ENCODE peak calls at places on chromosomes 6 and 20, in five cellular contexts. F is A673, E is OCI-LY7, O is A549, Q is psoas muscle. T is an unnamed sample.
A peak's percentile ranks its signal among the peaks of the same experiment; 100 is the strongest.

GRCh38 chr20:4814696-4815252 is 93.1 kb downstream of the PRND start:
- DNase-seq in E (peak; percentile 87), Q (no peak), F (no peak), O (no peak), T (no peak)

GRCh38 chr20:59933849-59934585 is 580 bp upstream of the SYCP2 start:
- DNase-seq in Q (peak; percentile 84), E (no peak), O (peak; percentile 82), F (peak; percentile 9), T (no peak)

GRCh38 chr20:45337367-45338120 is 10.7 kb downstream of the SDC4 start:
- DNase-seq in E (no peak), Q (peak; percentile 67), O (no peak), F (no peak), T (peak; percentile 87)

GRCh38 chr6:81683928-81684327 is 68.6 kb downstream of the TENT5A start:
- DNase-seq in Q (no peak), F (peak; percentile 51), O (no peak), E (no peak), T (no peak)

GRCh38 chr6:16276991-16277981 is 38.9 kb downstream of the GMPR start:
- DNase-seq in F (peak; percentile 80), Q (peak; percentile 84), E (peak; percentile 7), O (peak; percentile 68), T (peak; percentile 55)

GRCh38 chr20:58605292-58606065 is 45.6 kb upstream of the STX16 start:
- DNase-seq in O (no peak), F (no peak), E (no peak), Q (no peak), T (no peak)

GRCh38 chr6:37354526-37355384 is 972 bp downstream of the RNF8 start:
- DNase-seq in F (peak; percentile 14), Q (peak; percentile 41), O (peak; percentile 25), E (peak; percentile 30), T (no peak)

GRCh38 chr6:111737065-111737521 is 131.4 kb upstream of the TRAF3IP2 start:
- DNase-seq in E (no peak), Q (no peak), O (no peak), F (no peak), T (no peak)

GRCh38 chr20:36830791-36831691 is 44.9 kb upstream of the TLDC2 start:
- DNase-seq in F (no peak), E (no peak), O (no peak), Q (peak; percentile 74), T (no peak)

GRCh38 chr6:152671146-152671545 is 26.6 kb upstream of the MYCT1 start:
- DNase-seq in E (no peak), Q (no peak), F (no peak), O (no peak), T (no peak)

GRCh38 chr6:44672838-44673237 is 285.3 kb downstream of the CDC5L start:
- DNase-seq in Q (no peak), F (no peak), O (no peak), E (no peak), T (no peak)

GRCh38 chr20:34983995-34984735 is 28.5 kb downstream of the MYH7B start:
- DNase-seq in O (no peak), E (no peak), Q (no peak), F (no peak), T (no peak)

GRCh38 chr20:19019734-19020364 is 192.6 kb upstream of the SLC24A3 start:
- DNase-seq in Q (no peak), E (no peak), F (no peak), O (no peak), T (no peak)

GRCh38 chr6:21158149-21158548 is 435.4 kb upstream of the SOX4 start:
- DNase-seq in F (no peak), O (no peak), E (no peak), Q (no peak), T (no peak)

GRCh38 chr20:10618611-10619245 is 55.1 kb downstream of the JAG1 start:
- DNase-seq in Q (no peak), E (no peak), O (no peak), F (no peak), T (no peak)

GRCh38 chr20:53349730-53350129 is 243.9 kb downstream of the ZNF217 start:
- DNase-seq in Q (no peak), O (no peak), F (no peak), E (no peak), T (no peak)

GRCh38 chr6:16624631-16625299 is 136.5 kb downstream of the ATXN1 start:
- DNase-seq in O (no peak), E (no peak), F (no peak), Q (no peak), T (no peak)

GRCh38 chr6:81480139-81480538 is 272.3 kb downstream of the TENT5A start:
- DNase-seq in F (no peak), E (no peak), O (no peak), Q (no peak), T (no peak)

GRCh38 chr6:113854531-113855499 is 2.3 kb upstream of the MARCKS start:
- DNase-seq in O (peak; percentile 41), Q (peak; percentile 75), E (peak; percentile 27), F (peak; percentile 83), T (peak; percentile 63)

GRCh38 chr6:79833264-79833663 is 114.1 kb downstream of the ELOVL4 start:
- DNase-seq in E (no peak), Q (no peak), O (no peak), F (peak; percentile 48), T (no peak)

GRCh38 chr6:3749991-3750323 is 1.6 kb downstream of the PXDC1 start:
- DNase-seq in Q (peak; percentile 72), E (no peak), O (no peak), F (peak; percentile 75), T (no peak)

GRCh38 chr6:10202581-10202980 is 212.3 kb downstream of the TFAP2A start:
- DNase-seq in E (no peak), O (no peak), Q (no peak), F (no peak), T (no peak)

GRCh38 chr6:158903801-158904200 is 84.6 kb upstream of the EZR start:
- DNase-seq in Q (no peak), F (no peak), E (no peak), O (no peak), T (no peak)

GRCh38 chr6:107661291-107661690 is 162.8 kb downstream of the SCML4 start:
- DNase-seq in E (no peak), F (no peak), Q (no peak), O (no peak), T (no peak)

GRCh38 chr6:12371641-12372146 is 81.5 kb downstream of the EDN1 start:
- DNase-seq in Q (no peak), O (peak; percentile 46), F (no peak), E (no peak), T (no peak)

GRCh38 chr6:68756454-68757375 is 121.6 kb downstream of the ADGRB3 start:
- DNase-seq in F (no peak), E (no peak), Q (no peak), O (no peak), T (no peak)

GRCh38 chr20:21342656-21343345 is 39.7 kb downstream of the XRN2 start:
- DNase-seq in F (no peak), Q (no peak), E (no peak), O (no peak), T (peak; percentile 21)

GRCh38 chr20:4059631-4060030 is 44.3 kb upstream of the RNF24 start:
- DNase-seq in O (no peak), E (no peak), Q (no peak), F (no peak), T (no peak)

GRCh38 chr6:46888578-46888977 is 33.2 kb downstream of the ADGRF5 start:
- DNase-seq in O (no peak), Q (no peak), F (no peak), E (no peak), T (no peak)

GRCh38 chr6:109671721-109672120 is 19.3 kb downstream of the AK9 start:
- DNase-seq in O (no peak), Q (no peak), E (no peak), F (no peak), T (no peak)

GRCh38 chr6:159623156-159623555 is 69.9 kb downstream of the SOD2 start:
- DNase-seq in O (no peak), F (no peak), E (no peak), Q (no peak), T (no peak)

GRCh38 chr6:34462561-34462971 is 3.3 kb upstream of the PACSIN1 start:
- DNase-seq in Q (no peak), E (no peak), O (peak; percentile 55), F (peak; percentile 64), T (no peak)

GRCh38 chr6:15264902-15265761 is 19.3 kb downstream of the JARID2 start:
- DNase-seq in O (no peak), E (peak; percentile 51), F (peak; percentile 91), Q (no peak), T (peak; percentile 66)

GRCh38 chr6:14159090-14159489 is 41.5 kb downstream of the CD83 start:
- DNase-seq in O (no peak), E (no peak), Q (no peak), F (no peak), T (no peak)

GRCh38 chr20:44526129-44526528 is 4.3 kb upstream of the SERINC3 start:
- DNase-seq in F (peak; percentile 39), O (no peak), Q (no peak), E (no peak), T (no peak)

GRCh38 chr6:159979136-159979874 is 10.4 kb downstream of the IGF2R start:
- DNase-seq in O (no peak), E (peak; percentile 80), Q (peak; percentile 70), F (peak; percentile 85), T (no peak)

GRCh38 chr6:28988536-28989415 is 16.3 kb downstream of the ZNF311 start:
- DNase-seq in F (peak; percentile 94), O (peak; percentile 16), E (no peak), Q (peak; percentile 43), T (no peak)
- TF ChIP-seq CTCF in F (peak; percentile 79), O (no peak), E (no peak), Q (no peak), T (peak; percentile 51)

GRCh38 chr6:99426454-99426762 is 1.3 kb upstream of the PNISR start:
- DNase-seq in E (no peak), O (no peak), Q (no peak), F (no peak), T (no peak)
- H3K27ac ChIP-seq in E (peak overlapping the region; percentile 91), O (peak overlapping the region; percentile 99), Q (peak overlapping the region; percentile 99), F (peak overlapping the region; percentile 98), T (no peak overlapping the region)

GRCh38 chr20:25318471-25319240 is 70.8 kb downstream of the PYGB start:
- DNase-seq in F (no peak), E (peak; percentile 93), Q (no peak), O (no peak), T (no peak)
- H3K4me3 ChIP-seq in F (no peak overlapping the region), E (peak overlapping the region; percentile 48), Q (no peak overlapping the region), O (no peak overlapping the region), T (no peak overlapping the region)

GRCh38 chr6:6152060-6152459 is 145.3 kb upstream of the NRN1 start:
- DNase-seq in O (no peak), E (no peak), F (no peak), Q (no peak), T (no peak)
- TF ChIP-seq CTCF in O (no peak), E (no peak), F (no peak), Q (no peak), T (no peak)

GRCh38 chr6:148716811-148717210 is 30.0 kb upstream of the UST start:
- DNase-seq in F (no peak), O (no peak), E (no peak), Q (no peak), T (no peak)

GRCh38 chr6:148720897-148721296 is 25.9 kb upstream of the UST start:
- DNase-seq in F (no peak), O (no peak), Q (no peak), E (no peak), T (no peak)

GRCh38 chr6:148723484-148723883 is 23.3 kb upstream of the UST start:
- DNase-seq in Q (no peak), F (no peak), O (no peak), E (no peak), T (peak; percentile 88)

GRCh38 chr6:148724428-148724827 is 22.4 kb upstream of the UST start:
- DNase-seq in Q (no peak), E (no peak), O (no peak), F (no peak), T (no peak)

GRCh38 chr6:148720371-148720770 is 26.5 kb upstream of the UST start:
- DNase-seq in Q (no peak), E (no peak), F (no peak), O (no peak), T (no peak)
- H3K27ac ChIP-seq in Q (no peak overlapping the region), E (no peak overlapping the region), F (no peak overlapping the region), O (no peak overlapping the region), T (no peak overlapping the region)

T was measured in AG04450.